ENCODE peak calls at places on chromosomes 1 and 21, in seven cellular contexts. V is mesendoderm, N is neuronal stem cell, Z is mesenchymal stem cell, S is trophoblast cell, F is H1, A is H9. B is an unnamed sample.

GRCh38 chr1:193058529-193059281 is 455 bp downstream of the UCHL5 start:
- DNase-seq in V (peak; percentile 47), N (peak; percentile 31), Z (peak; percentile 70), S (peak; percentile 59), F (peak; percentile 49), A (peak; percentile 40), B (peak; percentile 56)

GRCh38 chr21:41523175-41523574 is 15.2 kb upstream of the TMPRSS2 start:
- DNase-seq in V (no peak), N (no peak), Z (no peak), S (no peak), F (no peak), A (no peak), B (no peak)

GRCh38 chr21:25557170-25557569 is 50.1 kb downstream of the MRPL39 start:
- DNase-seq in V (no peak), N (no peak), Z (no peak), S (no peak), F (no peak), A (no peak), B (peak; percentile 56)

GRCh38 chr1:28537457-28538199 is 15.3 kb upstream of the TRNAU1AP start:
- DNase-seq in V (no peak), N (no peak), Z (no peak), S (no peak), F (no peak), A (no peak), B (no peak)

GRCh38 chr1:114750780-114751179 is 7.0 kb downstream of the CSDE1 start:
- DNase-seq in V (no peak), N (no peak), Z (no peak), S (no peak), F (no peak), A (no peak), B (no peak)

GRCh38 chr1:233815865-233816264 is 88.6 kb upstream of the SLC35F3 start:
- DNase-seq in V (no peak), N (no peak), Z (no peak), S (peak; percentile 30), F (no peak), A (no peak), B (no peak)

GRCh38 chr1:1069061-1069710 is 4.9 kb downstream of the RNF223 start:
- DNase-seq in V (peak; percentile 88), N (peak; percentile 82), Z (peak; percentile 53), S (peak; percentile 96), F (peak; percentile 99), A (peak; percentile 88), B (peak; percentile 40)

GRCh38 chr1:60073605-60074278 is at the start of gene C1orf87:
- DNase-seq in V (peak; percentile 76), N (peak; percentile 11), Z (no peak), S (peak; percentile 5), F (peak; percentile 87), A (peak; percentile 81), B (no peak)

GRCh38 chr1:50702395-50702794 is 257.7 kb downstream of the FAF1 start:
- DNase-seq in V (no peak), N (no peak), Z (no peak), S (no peak), F (no peak), A (no peak), B (no peak)

GRCh38 chr1:244651956-244652698 is 799 bp upstream of the DESI2 start:
- DNase-seq in V (no peak), N (peak; percentile 8), Z (no peak), S (peak; percentile 50), F (no peak), A (no peak), B (peak; percentile 11)

GRCh38 chr1:8408151-8408839 is 90.4 kb downstream of the SLC45A1 start:
- DNase-seq in V (no peak), N (no peak), Z (peak; percentile 20), S (no peak), F (no peak), A (no peak), B (peak; percentile 84)

GRCh38 chr1:31376374-31377134 is 3.7 kb upstream of the FABP3 start:
- DNase-seq in V (peak; percentile 89), N (peak; percentile 36), Z (peak; percentile 96), S (peak; percentile 60), F (no peak), A (peak; percentile 76), B (peak; percentile 98)

GRCh38 chr1:206507395-206508129 is at the start of gene RASSF5:
- DNase-seq in V (peak; percentile 79), N (peak; percentile 40), Z (peak; percentile 73), S (peak; percentile 56), F (peak; percentile 94), A (peak; percentile 93), B (peak; percentile 41)

GRCh38 chr1:11640944-11641343 is 13.3 kb downstream of the FBXO2 start:
- DNase-seq in V (no peak), N (no peak), Z (no peak), S (no peak), F (no peak), A (no peak), B (no peak)

GRCh38 chr1:30601316-30602085 is 121.9 kb downstream of the MATN1 start:
- DNase-seq in V (peak; percentile 20), N (no peak), Z (no peak), S (no peak), F (no peak), A (no peak), B (no peak)

GRCh38 chr1:202762019-202762418 is 46.2 kb downstream of the KDM5B start:
- DNase-seq in V (no peak), N (no peak), Z (no peak), S (no peak), F (no peak), A (no peak), B (no peak)

GRCh38 chr21:31130821-31131220 is 92.5 kb upstream of the KRTAP19-8 start:
- DNase-seq in V (no peak), N (no peak), Z (no peak), S (no peak), F (no peak), A (no peak), B (no peak)

GRCh38 chr21:31135536-31136184 is 97.4 kb upstream of the KRTAP19-8 start:
- DNase-seq in V (no peak), N (no peak), Z (no peak), S (no peak), F (no peak), A (no peak), B (no peak)

GRCh38 chr21:31133243-31133830 is 95.1 kb upstream of the KRTAP19-8 start:
- DNase-seq in V (no peak), N (no peak), Z (no peak), S (no peak), F (no peak), A (no peak), B (no peak)

GRCh38 chr21:31136891-31137290 is 98.6 kb upstream of the KRTAP19-8 start:
- DNase-seq in V (no peak), N (no peak), Z (peak; percentile 17), S (no peak), F (no peak), A (no peak), B (peak; percentile 74)

GRCh38 chr21:31132574-31133242 is 94.4 kb upstream of the KRTAP19-8 start:
- DNase-seq in V (no peak), N (no peak), Z (peak; percentile 29), S (no peak), F (no peak), A (no peak), B (peak; percentile 12)
- H2BK120ac ChIP-seq in V (no peak overlapping the region), N (no peak overlapping the region), Z (no peak overlapping the region), S (no peak overlapping the region), F (no peak overlapping the region), A (no peak overlapping the region), B (no peak overlapping the region)

GRCh38 chr1:89953929-89954328 is 41.0 kb upstream of the ZNF326 start:
- DNase-seq in V (no peak), N (no peak), Z (no peak), S (no peak), F (no peak), A (no peak), B (no peak)

GRCh38 chr1:89955311-89955710 is 39.6 kb upstream of the ZNF326 start:
- DNase-seq in V (no peak), N (no peak), Z (no peak), S (peak; percentile 88), F (no peak), A (no peak), B (no peak)

GRCh38 chr1:89952021-89952995 is 42.6 kb upstream of the ZNF326 start:
- DNase-seq in V (peak; percentile 65), N (no peak), Z (peak; percentile 70), S (peak; percentile 90), F (no peak), A (no peak), B (peak; percentile 90)

GRCh38 chr1:89954401-89954800 is 40.5 kb upstream of the ZNF326 start:
- DNase-seq in V (peak; percentile 82), N (no peak), Z (no peak), S (peak; percentile 94), F (peak; percentile 35), A (no peak), B (no peak)

DNA sequence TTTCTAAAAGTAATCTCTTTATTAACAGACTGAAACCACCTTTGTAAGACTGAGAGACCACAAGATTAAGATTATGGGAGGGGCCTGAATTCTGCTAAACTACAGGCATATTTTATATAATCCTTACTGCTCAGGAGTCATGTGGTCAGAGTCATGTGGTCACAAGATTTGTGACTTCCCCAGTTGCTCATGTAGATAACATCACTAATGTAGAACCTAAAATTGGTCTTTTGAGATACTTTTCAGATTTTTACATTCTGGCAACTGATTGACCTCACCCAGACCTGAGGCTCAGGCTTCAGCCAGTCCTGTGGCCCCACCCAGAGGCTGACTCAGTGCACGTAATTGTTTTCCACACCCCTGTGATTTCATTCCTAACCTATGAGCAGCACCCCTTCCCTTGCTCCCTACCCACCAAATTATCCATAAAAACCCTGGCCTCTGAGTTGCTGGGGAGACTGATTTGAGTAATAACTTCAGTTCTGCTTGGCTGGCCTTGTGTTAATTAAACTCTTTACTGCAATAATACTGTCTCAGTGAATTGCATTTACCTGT is 41.8 kb upstream of the ZNF326 start:
- DNase-seq in V (peak; percentile 90), N (no peak), Z (peak; percentile 67), S (peak; percentile 92), F (peak; percentile 52), A (peak; percentile 67), B (peak; percentile 92)
- H3K27ac ChIP-seq in V (no peak overlapping the region), N (no peak overlapping the region), Z (peak overlapping the region; percentile 87), S (peak overlapping the region; percentile 58), F (no peak overlapping the region), A (no peak overlapping the region), B (peak overlapping the region; percentile 85)

GRCh38 chr21:26840912-26841311 is 4.3 kb downstream of the ADAMTS1 start:
- DNase-seq in V (peak; percentile 46), N (no peak), Z (peak; percentile 68), S (peak; percentile 85), F (no peak), A (no peak), B (peak; percentile 76)
- H2BK120ac ChIP-seq in V (no peak overlapping the region), N (no peak overlapping the region), Z (no peak overlapping the region), S (no peak overlapping the region), F (no peak overlapping the region), A (no peak overlapping the region), B (no peak overlapping the region)

DNA sequence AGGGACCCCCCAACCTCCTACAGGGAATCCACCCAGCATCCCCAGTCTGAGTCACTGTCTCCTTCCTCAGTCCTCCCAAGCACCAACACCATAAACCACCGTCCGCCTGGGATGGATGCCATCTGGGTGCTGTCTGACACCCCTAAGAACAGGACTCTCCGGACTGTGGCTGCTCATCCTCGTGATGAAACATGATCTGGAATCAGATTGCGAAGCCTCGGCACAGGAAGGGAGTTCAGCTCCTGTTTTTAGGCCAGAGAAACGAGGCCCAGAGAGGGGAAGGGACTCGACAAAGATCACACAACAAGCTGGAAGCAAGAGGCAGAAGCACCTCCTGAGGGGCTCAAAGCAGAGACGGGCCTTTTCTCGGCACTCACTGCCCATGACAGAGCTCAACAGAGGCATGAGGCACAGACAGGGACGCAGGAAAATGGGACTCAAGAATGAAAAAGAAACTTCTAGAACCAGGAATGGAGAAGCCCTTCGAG is 8.4 kb downstream of the KCNN3 start:
- DNase-seq in V (no peak), N (no peak), Z (peak; percentile 89), S (no peak), F (no peak), A (no peak), B (peak; percentile 71)
- H3K27ac ChIP-seq in V (no peak overlapping the region), N (no peak overlapping the region), Z (no peak overlapping the region), S (no peak overlapping the region), F (no peak overlapping the region), A (no peak overlapping the region), B (peak overlapping the region; percentile 36)

B was measured in IMR-90.